ENCODE peak calls at places on chromosomes 13 and 19, in seven cellular contexts. One of them, this sample, is unnamed.
A peak's percentile ranks its signal among the peaks of the same experiment; 100 is the strongest.

GRCh38 chr19:30335306-30335886 is 36.8 kb upstream of the ZNF536 start:
- DNase-seq in uterus: no peak
- DNase-seq in tibial nerve: no peak
- DNase-seq in IMR-90: no peak
- DNase-seq in prostate gland: no peak
- DNase-seq in ovary: no peak
- DNase-seq in HCT116: no peak
- DNase-seq in this sample: no peak

GRCh38 chr13:32045963-32046785 is 14.6 kb downstream of the FRY start:
- DNase-seq in prostate gland: no peak
- DNase-seq in uterus: no peak
- DNase-seq in IMR-90: peak; percentile 56
- DNase-seq in HCT116: no peak
- DNase-seq in ovary: no peak
- DNase-seq in tibial nerve: no peak
- DNase-seq in this sample: no peak

GRCh38 chr19:7063764-7064418 is 5.4 kb upstream of the MBD3L3 start:
- DNase-seq in ovary: no peak
- DNase-seq in tibial nerve: no peak
- DNase-seq in prostate gland: no peak
- DNase-seq in HCT116: no peak
- DNase-seq in uterus: no peak
- DNase-seq in IMR-90: no peak
- DNase-seq in this sample: no peak

GRCh38 chr13:34250151-34250550 is 432.2 kb downstream of the RFC3 start:
- DNase-seq in uterus: no peak
- DNase-seq in prostate gland: no peak
- DNase-seq in IMR-90: no peak
- DNase-seq in HCT116: no peak
- DNase-seq in ovary: no peak
- DNase-seq in tibial nerve: no peak
- DNase-seq in this sample: no peak

GRCh38 chr13:75803175-75803611 is 167.1 kb downstream of the LMO7 start:
- DNase-seq in IMR-90: no peak
- DNase-seq in ovary: no peak
- DNase-seq in tibial nerve: no peak
- DNase-seq in prostate gland: peak; percentile 78
- DNase-seq in HCT116: no peak
- DNase-seq in uterus: no peak
- DNase-seq in this sample: peak; percentile 45

GRCh38 chr19:49807174-49807830 is 5.8 kb downstream of the FUZ start:
- DNase-seq in prostate gland: no peak
- DNase-seq in tibial nerve: no peak
- DNase-seq in ovary: no peak
- DNase-seq in uterus: no peak
- DNase-seq in IMR-90: no peak
- DNase-seq in HCT116: no peak
- DNase-seq in this sample: no peak

GRCh38 chr19:3471954-3472655 is 8.2 kb downstream of the SMIM24 start:
- DNase-seq in IMR-90: no peak
- DNase-seq in HCT116: no peak
- DNase-seq in prostate gland: peak; percentile 19
- DNase-seq in ovary: peak; percentile 67
- DNase-seq in uterus: peak; percentile 63
- DNase-seq in tibial nerve: no peak
- DNase-seq in this sample: peak; percentile 35

GRCh38 chr13:93843082-93843481 is 616.5 kb downstream of the GPC6 start:
- DNase-seq in uterus: no peak
- DNase-seq in prostate gland: no peak
- DNase-seq in IMR-90: no peak
- DNase-seq in ovary: no peak
- DNase-seq in HCT116: no peak
- DNase-seq in tibial nerve: no peak
- DNase-seq in this sample: no peak

GRCh38 chr13:24252136-24252535 is 57.2 kb upstream of the C1QTNF9 start:
- DNase-seq in tibial nerve: no peak
- DNase-seq in ovary: no peak
- DNase-seq in prostate gland: no peak
- DNase-seq in uterus: no peak
- DNase-seq in HCT116: no peak
- DNase-seq in IMR-90: no peak
- DNase-seq in this sample: no peak

GRCh38 chr19:2796659-2797266 is 11.5 kb downstream of the THOP1 start:
- DNase-seq in IMR-90: no peak
- DNase-seq in tibial nerve: no peak
- DNase-seq in ovary: no peak
- DNase-seq in HCT116: no peak
- DNase-seq in uterus: no peak
- DNase-seq in prostate gland: no peak
- DNase-seq in this sample: no peak

DNA sequence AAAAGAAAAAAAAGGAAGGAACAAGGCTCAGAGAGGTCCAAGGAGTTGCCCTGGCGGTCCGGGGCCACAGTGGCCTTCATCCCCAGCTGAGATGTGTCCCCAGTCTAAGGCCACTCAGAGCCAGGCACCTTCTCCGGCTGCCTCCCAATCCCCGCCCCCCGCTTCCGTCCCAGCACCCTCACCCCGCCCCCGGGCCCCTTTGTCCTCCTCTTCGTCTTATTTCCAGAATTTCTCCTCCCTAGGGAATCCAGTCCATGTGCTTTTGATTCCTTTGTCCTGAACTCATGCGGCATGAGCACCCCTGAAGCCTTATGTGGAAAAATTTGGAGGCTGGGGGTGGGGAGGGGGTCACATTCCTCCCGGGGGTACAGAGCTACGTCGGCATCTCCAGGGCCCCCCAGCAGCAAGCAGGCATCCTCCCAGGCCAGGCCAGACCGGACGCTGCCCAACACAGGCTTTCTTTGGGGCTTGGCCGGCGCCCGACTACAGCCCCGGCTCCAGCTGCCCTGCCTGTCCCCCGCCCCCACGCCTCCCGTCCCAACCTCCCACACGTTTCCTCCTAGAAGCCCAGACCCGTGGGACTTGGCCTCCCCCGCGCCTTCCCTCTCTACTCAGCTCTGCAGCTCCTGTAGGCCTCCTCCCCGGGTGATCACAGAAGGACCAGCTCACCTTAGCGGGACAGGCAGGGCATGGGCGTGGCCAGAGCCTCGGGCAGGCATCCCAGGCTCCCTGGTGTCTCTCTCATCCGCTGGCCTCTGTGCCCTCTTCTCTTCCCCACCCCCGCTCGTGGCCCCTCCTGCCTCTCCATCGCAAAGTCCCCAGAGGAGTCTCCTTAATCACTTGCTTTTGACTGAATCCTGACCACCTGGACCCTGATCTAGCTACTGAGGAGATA is 17.8 kb upstream of the ADGRE5 start:
- DNase-seq in uterus: peak; percentile 92
- DNase-seq in IMR-90: peak; percentile 42
- DNase-seq in HCT116: peak; percentile 77
- DNase-seq in ovary: peak; percentile 63
- DNase-seq in tibial nerve: no peak
- DNase-seq in prostate gland: peak; percentile 16
- DNase-seq in this sample: peak; percentile 54
- TF ChIP-seq POLR2A in uterus: peak; percentile 12
- TF ChIP-seq POLR2A in IMR-90: no peak
- TF ChIP-seq POLR2A in HCT116: peak; percentile 60
- TF ChIP-seq POLR2A in ovary: no peak
- TF ChIP-seq POLR2A in tibial nerve: no peak
- TF ChIP-seq POLR2A in prostate gland: no peak
- TF ChIP-seq POLR2A in this sample: no peak

GRCh38 chr13:112054616-112055015 is 12.3 kb upstream of the SOX1 start:
- DNase-seq in prostate gland: no peak
- DNase-seq in uterus: no peak
- DNase-seq in tibial nerve: no peak
- DNase-seq in IMR-90: no peak
- DNase-seq in ovary: no peak
- DNase-seq in HCT116: no peak
- DNase-seq in this sample: no peak
- H3K27me3 ChIP-seq in prostate gland: peaks cover 58% of the 10 kb centered on the region
- H3K27me3 ChIP-seq in uterus: peaks cover 68% of the 10 kb centered on the region
- H3K27me3 ChIP-seq in tibial nerve: peaks cover 94% of the 10 kb centered on the region
- H3K27me3 ChIP-seq in IMR-90: peaks cover 64% of the 10 kb centered on the region
- H3K27me3 ChIP-seq in ovary: no peaks in the 10 kb centered on the region
- H3K27me3 ChIP-seq in HCT116: peaks cover 6% of the 10 kb centered on the region
- H3K27me3 ChIP-seq in this sample: peaks cover 36% of the 10 kb centered on the region

GRCh38 chr13:19606152-19606551 is 27.3 kb upstream of the MPHOSPH8 start:
- DNase-seq in prostate gland: no peak
- DNase-seq in IMR-90: peak; percentile 48
- DNase-seq in tibial nerve: no peak
- DNase-seq in HCT116: no peak
- DNase-seq in uterus: no peak
- DNase-seq in ovary: no peak
- DNase-seq in this sample: no peak

GRCh38 chr13:19597523-19597922 is 35.9 kb upstream of the MPHOSPH8 start:
- DNase-seq in tibial nerve: no peak
- DNase-seq in uterus: no peak
- DNase-seq in HCT116: no peak
- DNase-seq in prostate gland: no peak
- DNase-seq in IMR-90: peak; percentile 86
- DNase-seq in ovary: no peak
- DNase-seq in this sample: no peak

GRCh38 chr13:19604306-19604705 is 29.2 kb upstream of the MPHOSPH8 start:
- DNase-seq in HCT116: no peak
- DNase-seq in tibial nerve: no peak
- DNase-seq in IMR-90: no peak
- DNase-seq in prostate gland: no peak
- DNase-seq in uterus: no peak
- DNase-seq in ovary: no peak
- DNase-seq in this sample: no peak

GRCh38 chr13:19605161-19605955 is 28.1 kb upstream of the MPHOSPH8 start:
- DNase-seq in uterus: no peak
- DNase-seq in tibial nerve: no peak
- DNase-seq in prostate gland: no peak
- DNase-seq in HCT116: peak; percentile 40
- DNase-seq in ovary: no peak
- DNase-seq in IMR-90: peak; percentile 34
- DNase-seq in this sample: no peak

DNA sequence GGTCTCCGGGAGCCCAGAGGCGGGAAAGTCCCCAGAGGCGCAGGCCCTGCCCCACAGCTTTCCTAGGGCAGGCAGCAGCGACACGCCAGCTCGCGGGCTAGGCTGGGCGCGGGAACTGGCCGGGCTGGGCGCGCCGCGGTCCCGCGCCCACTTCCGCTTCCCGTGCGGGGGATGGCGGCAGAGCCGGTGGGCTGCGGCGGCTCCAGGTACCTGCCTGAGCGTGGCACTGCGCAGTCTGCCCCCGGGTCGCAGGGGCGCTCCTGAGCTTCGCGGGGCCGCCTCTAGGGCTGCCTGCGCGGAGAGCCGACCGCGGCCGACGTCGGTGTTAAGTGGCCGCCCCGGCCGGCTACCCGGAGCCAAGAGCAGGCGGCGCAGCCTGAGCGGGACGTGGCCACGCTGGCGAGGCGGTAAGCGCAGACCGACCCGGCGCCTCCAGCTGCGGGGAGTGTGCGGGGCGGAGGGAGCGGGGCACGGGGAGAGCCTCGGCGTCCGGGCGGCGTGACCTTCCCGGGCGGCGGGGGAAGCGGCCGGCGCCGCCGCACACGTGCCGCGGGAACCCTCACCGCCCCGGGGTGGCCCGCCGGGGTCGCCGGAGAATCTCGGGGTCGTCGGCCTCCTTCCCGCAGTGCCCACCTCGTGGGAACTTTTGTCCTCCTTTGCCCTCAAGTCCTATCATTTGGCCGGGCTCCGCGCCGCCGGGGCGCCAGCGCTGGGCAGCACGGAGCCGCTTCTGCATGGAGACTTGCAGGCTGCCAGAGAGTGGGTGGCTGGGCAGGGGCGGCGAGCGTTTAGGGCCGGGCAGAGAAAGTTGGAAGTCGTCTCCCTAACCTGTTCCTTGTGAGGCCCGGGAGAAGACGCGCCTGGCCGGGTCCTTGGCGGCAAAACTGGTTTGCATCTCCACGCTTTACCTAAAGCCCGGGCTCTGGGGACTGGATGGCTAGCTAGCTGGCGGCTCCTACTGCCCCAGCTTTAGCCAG is 31.4 kb upstream of the MPHOSPH8 start:
- DNase-seq in IMR-90: peak; percentile 27
- DNase-seq in HCT116: no peak
- DNase-seq in ovary: no peak
- DNase-seq in tibial nerve: no peak
- DNase-seq in prostate gland: no peak
- DNase-seq in uterus: no peak
- DNase-seq in this sample: peak; percentile 34
- TF ChIP-seq POLR2A in IMR-90: no peak
- TF ChIP-seq POLR2A in HCT116: peak; percentile 39
- TF ChIP-seq POLR2A in ovary: no peak
- TF ChIP-seq POLR2A in tibial nerve: no peak
- TF ChIP-seq POLR2A in prostate gland: no peak
- TF ChIP-seq POLR2A in uterus: no peak
- TF ChIP-seq POLR2A in this sample: peak; percentile 14

GRCh38 chr19:42148270-42148669 is 16.0 kb upstream of the POU2F2 start:
- DNase-seq in ovary: no peak
- DNase-seq in tibial nerve: no peak
- DNase-seq in prostate gland: no peak
- DNase-seq in uterus: no peak
- DNase-seq in IMR-90: no peak
- DNase-seq in HCT116: no peak
- DNase-seq in this sample: no peak

GRCh38 chr19:42150353-42150752 is 18.1 kb upstream of the POU2F2 start:
- DNase-seq in prostate gland: no peak
- DNase-seq in tibial nerve: no peak
- DNase-seq in IMR-90: no peak
- DNase-seq in HCT116: no peak
- DNase-seq in uterus: no peak
- DNase-seq in ovary: no peak
- DNase-seq in this sample: peak; percentile 66

GRCh38 chr19:42150940-42151339 is 18.7 kb upstream of the POU2F2 start:
- DNase-seq in IMR-90: no peak
- DNase-seq in HCT116: no peak
- DNase-seq in uterus: no peak
- DNase-seq in ovary: no peak
- DNase-seq in prostate gland: no peak
- DNase-seq in tibial nerve: no peak
- DNase-seq in this sample: no peak

GRCh38 chr19:42151735-42152134 is 19.5 kb upstream of the POU2F2 start:
- DNase-seq in tibial nerve: no peak
- DNase-seq in ovary: no peak
- DNase-seq in uterus: no peak
- DNase-seq in IMR-90: no peak
- DNase-seq in HCT116: no peak
- DNase-seq in prostate gland: no peak
- DNase-seq in this sample: no peak

GRCh38 chr19:42149447-42150202 is 17.4 kb upstream of the POU2F2 start:
- DNase-seq in prostate gland: no peak
- DNase-seq in ovary: no peak
- DNase-seq in tibial nerve: no peak
- DNase-seq in IMR-90: no peak
- DNase-seq in HCT116: no peak
- DNase-seq in uterus: no peak
- DNase-seq in this sample: no peak
- H3K27me3 ChIP-seq in prostate gland: peaks cover 13% of the 10 kb centered on the region
- H3K27me3 ChIP-seq in ovary: no peaks in the 10 kb centered on the region
- H3K27me3 ChIP-seq in tibial nerve: peaks cover 80% of the 10 kb centered on the region
- H3K27me3 ChIP-seq in IMR-90: peaks cover 78% of the 10 kb centered on the region
- H3K27me3 ChIP-seq in HCT116: peaks cover 33% of the 10 kb centered on the region
- H3K27me3 ChIP-seq in uterus: no peaks in the 10 kb centered on the region
- H3K27me3 ChIP-seq in this sample: no peaks in the 10 kb centered on the region